ENCODE peak calls at places on chromosomes 13 and 19, in four cellular contexts. C is astrocyte of the cerebellum; L is T-helper 2 cell; W is stimulated activated CD8-positive, alpha-beta memory T cell treated with anti-CD3 and anti-CD28 coated beads, Interleukin-4, amount 100 ng/mL, for 1 hour. J is an unnamed sample.

GRCh38 chr13:27012482-27013197 is 159.0 kb downstream of the USP12 start:
- DNase-seq in C (peak; percentile 78), L (no peak), W (no peak), J (no peak)

GRCh38 chr19:45451181-45451849 is 16.5 kb upstream of the FOSB start:
- DNase-seq in C (no peak), L (peak; percentile 43), W (no peak), J (peak; percentile 50)

GRCh38 chr19:17075860-17076538 is 422 bp downstream of the MYO9B start:
- DNase-seq in C (no peak), L (peak; percentile 46), W (peak; percentile 27), J (peak; percentile 53)

GRCh38 chr19:16447015-16447384 is 24.8 kb downstream of the EPS15L1 start:
- DNase-seq in C (no peak), L (no peak), W (no peak), J (peak; percentile 52)

GRCh38 chr19:34943861-34944573 is 17.3 kb downstream of the ZNF30 start:
- DNase-seq in C (no peak), L (no peak), W (no peak), J (no peak)

GRCh38 chr13:31797154-31797775 is 57.9 kb downstream of the RXFP2 start:
- DNase-seq in C (peak; percentile 37), L (no peak), W (no peak), J (no peak)

GRCh38 chr19:17553256-17553655 is 2.2 kb upstream of the COLGALT1 start:
- DNase-seq in C (peak; percentile 93), L (no peak), W (no peak), J (no peak)

GRCh38 chr19:44803442-44804428 is 5.2 kb upstream of the BCAM start:
- DNase-seq in C (no peak), L (no peak), W (no peak), J (no peak)

GRCh38 chr19:52724701-52725514 is 9.9 kb downstream of the ZNF611 start:
- DNase-seq in C (no peak), L (no peak), W (no peak), J (no peak)

GRCh38 chr13:40060318-40061007 is 405.0 kb downstream of the COG6 start:
- DNase-seq in C (peak; percentile 88), L (no peak), W (no peak), J (no peak)

GRCh38 chr13:97255515-97255999 is 33.4 kb downstream of the MBNL2 start:
- DNase-seq in C (no peak), L (no peak), W (no peak), J (no peak)

GRCh38 chr19:50000038-50000890 is 24.9 kb downstream of the VRK3 start:
- DNase-seq in C (no peak), L (no peak), W (no peak), J (no peak)

GRCh38 chr13:100808848-100809247 is 134.3 kb upstream of the TMTC4 start:
- DNase-seq in C (no peak), L (no peak), W (no peak), J (no peak)

GRCh38 chr19:45153339-45154063 is 7.3 kb downstream of the NKPD1 start:
- DNase-seq in C (no peak), L (peak; percentile 21), W (no peak), J (peak; percentile 31)

GRCh38 chr13:23159587-23160240 is 21.1 kb upstream of the SGCG start:
- DNase-seq in C (no peak), L (no peak), W (no peak), J (no peak)

GRCh38 chr19:50322931-50323781 is 6.0 kb downstream of the KCNC3 start:
- DNase-seq in C (no peak), L (no peak), W (no peak), J (no peak)